ENCODE peak calls at places on chromosomes 12 and 14, in four cellular contexts. B is cardiac fibroblast, O is EL, V is breast epithelium. S is an unnamed sample.

GRCh38 chr14:89386214-89386886 is 30.7 kb downstream of the FOXN3 start:
- DNase-seq in B (no peak), O (no peak), V (no peak), S (no peak)

GRCh38 chr14:103385994-103386491 is 828 bp downstream of the MARK3 start:
- DNase-seq in B (no peak), O (peak; percentile 32), V (no peak), S (peak; percentile 46)

GRCh38 chr14:74065746-74066575 is 18.3 kb downstream of the ALDH6A1 start:
- DNase-seq in B (peak; percentile 40), O (peak; percentile 19), V (no peak), S (no peak)

GRCh38 chr12:81167694-81168093 is 89.8 kb downstream of the ACSS3 start:
- DNase-seq in B (peak; percentile 37), O (peak; percentile 80), V (no peak), S (peak; percentile 91)

GRCh38 chr14:30657050-30657449 is 34.9 kb downstream of the SCFD1 start:
- DNase-seq in B (peak; percentile 57), O (no peak), V (no peak), S (no peak)

GRCh38 chr14:54947230-54947629 is 44.6 kb upstream of the GCH1 start:
- DNase-seq in B (no peak), O (no peak), V (no peak), S (no peak)

GRCh38 chr14:75851574-75851866 is 130.3 kb downstream of the TGFB3 start:
- DNase-seq in B (no peak), O (no peak), V (no peak), S (no peak)

GRCh38 chr12:42744539-42745156 is 155.1 kb upstream of the PRICKLE1 start:
- DNase-seq in B (peak; percentile 31), O (peak; percentile 69), V (peak; percentile 53), S (peak; percentile 85)